ENCODE peak calls at places on chromosome 16, in eight cellular contexts. K, X, V, P, J, Y, C and Q are unnamed samples.

GRCh38 chr16:11200523-11201063 is 55.4 kb downstream of the SOCS1 start:
- DNase-seq in K (no peak), X (no peak), V (no peak), P (no peak), J (no peak), Y (no peak), C (no peak), Q (no peak)

GRCh38 chr16:15644306-15644961 is 1.5 kb upstream of the MARF1 start:
- DNase-seq in K (no peak), X (peak; percentile 87), V (peak; percentile 54), P (no peak), J (no peak), Y (no peak), C (peak; percentile 17), Q (peak; percentile 62)

GRCh38 chr16:8047711-8048110 is 542.6 kb downstream of the TMEM114 start:
- DNase-seq in K (no peak), X (no peak), V (no peak), P (no peak), J (no peak), Y (no peak), C (no peak), Q (no peak)

GRCh38 chr16:54843424-54843750 is 87.3 kb upstream of the IRX5 start:
- DNase-seq in K (no peak), X (no peak), V (no peak), P (no peak), J (no peak), Y (no peak), C (no peak), Q (no peak)

GRCh38 chr16:28863929-28864886 is 565 bp downstream of the SH2B1 start:
- DNase-seq in K (peak; percentile 84), X (no peak), V (no peak), P (peak; percentile 52), J (no peak), Y (no peak), C (peak; percentile 60), Q (no peak)

GRCh38 chr16:68490829-68491575 is 42.7 kb upstream of the SMPD3 start:
- DNase-seq in K (no peak), X (no peak), V (peak; percentile 27), P (no peak), J (no peak), Y (no peak), C (no peak), Q (peak; percentile 74)

GRCh38 chr16:24499193-24499814 is 40.1 kb upstream of the RBBP6 start:
- DNase-seq in K (peak; percentile 47), X (peak; percentile 21), V (peak; percentile 57), P (peak; percentile 13), J (peak; percentile 44), Y (no peak), C (peak; percentile 47), Q (peak; percentile 37)

GRCh38 chr16:73000020-73000906 is 47.7 kb downstream of the ZFHX3 start:
- DNase-seq in K (no peak), X (peak; percentile 91), V (no peak), P (no peak), J (no peak), Y (no peak), C (no peak), Q (no peak)

GRCh38 chr16:53743149-53743566 is 39.2 kb downstream of the FTO start:
- DNase-seq in K (peak; percentile 35), X (peak; percentile 39), V (peak; percentile 70), P (peak; percentile 28), J (no peak), Y (no peak), C (no peak), Q (peak; percentile 55)

GRCh38 chr16:30186782-30187555 is 3.6 kb downstream of the CORO1A start:
- DNase-seq in K (peak; percentile 66), X (peak; percentile 41), V (peak; percentile 53), P (peak; percentile 52), J (no peak), Y (peak; percentile 36), C (peak; percentile 45), Q (no peak)

GRCh38 chr16:82231021-82231787 is 61.2 kb upstream of the MPHOSPH6 start:
- DNase-seq in K (no peak), X (no peak), V (no peak), P (no peak), J (no peak), Y (no peak), C (no peak), Q (no peak)

GRCh38 chr16:23345237-23345636 is 43.1 kb downstream of the SCNN1B start:
- DNase-seq in K (no peak), X (no peak), V (no peak), P (no peak), J (no peak), Y (no peak), C (no peak), Q (no peak)

GRCh38 chr16:47847220-47847970 is 308.4 kb downstream of the ABCC12 start:
- DNase-seq in K (no peak), X (no peak), V (no peak), P (no peak), J (no peak), Y (no peak), C (no peak), Q (no peak)

DNA sequence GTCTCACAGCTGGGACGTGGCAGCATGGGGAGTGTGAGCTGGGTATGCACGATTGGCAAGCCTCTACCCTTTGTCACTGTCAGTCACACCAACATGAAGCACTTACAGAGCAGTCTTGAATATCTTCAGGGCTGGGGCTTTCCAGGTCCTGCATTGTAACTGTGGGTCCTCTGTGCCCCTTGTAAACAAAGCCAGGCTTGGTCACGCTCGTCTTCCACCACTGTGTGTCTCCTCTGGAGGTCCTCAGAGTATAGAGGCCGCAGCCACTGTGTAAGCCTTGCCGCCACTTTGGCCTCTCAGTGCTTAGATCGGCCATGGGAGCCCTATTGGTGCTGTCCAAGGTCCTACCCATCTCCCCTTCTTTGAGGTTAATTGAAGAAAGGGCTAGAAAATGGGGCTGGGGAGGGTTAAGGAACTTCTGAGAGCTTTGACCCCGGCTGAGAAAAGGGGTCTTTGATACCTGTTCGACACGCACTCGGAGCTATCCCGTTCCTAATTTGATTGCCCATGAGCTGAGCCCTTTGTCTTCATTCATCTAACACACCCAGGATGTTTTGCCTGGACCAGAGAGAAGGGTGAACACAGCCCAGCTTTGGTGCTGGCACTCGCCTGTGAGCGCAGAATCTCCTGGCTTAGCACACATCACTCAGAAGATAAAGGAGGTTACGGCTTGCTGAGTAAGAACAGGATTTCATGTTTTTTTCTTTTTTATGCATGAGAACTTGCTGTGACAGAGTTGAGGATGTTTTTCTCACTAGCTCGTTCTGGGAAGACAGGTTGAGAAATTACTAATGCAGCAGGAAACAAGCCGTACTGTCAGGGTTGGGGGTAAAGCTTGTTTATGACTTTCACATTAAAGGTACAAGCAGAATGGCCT is 267.9 kb downstream of the CPPED1 start:
- DNase-seq in K (peak; percentile 34), X (peak; percentile 42), V (peak; percentile 10), P (no peak), J (no peak), Y (peak; percentile 97), C (no peak), Q (no peak)
- TF ChIP-seq MAX in K (no peak), X (no peak), V (no peak), P (no peak), J (no peak), Y (peak; percentile 27), C (no peak), Q (no peak)

DNA sequence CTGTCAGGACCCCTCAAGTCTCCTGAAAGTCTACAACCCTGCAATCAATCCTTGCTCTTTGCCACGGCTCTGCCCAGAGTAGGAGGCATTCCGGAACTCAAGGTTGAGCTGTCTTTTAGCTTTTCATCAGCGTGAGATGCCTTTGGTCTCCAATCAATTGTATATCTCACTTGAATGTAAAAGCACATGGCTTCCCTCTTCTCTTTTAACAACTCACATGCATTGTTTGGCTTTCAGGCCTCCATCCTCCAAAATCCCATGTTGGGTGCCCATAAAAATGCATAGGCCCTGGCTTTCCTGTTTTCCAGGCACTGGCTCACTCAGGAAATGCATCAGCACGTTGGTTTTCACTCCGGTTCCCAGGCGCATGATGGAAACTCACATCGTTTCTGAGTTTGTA is 64.0 kb upstream of the FOXF1 start:
- DNase-seq in K (no peak), X (no peak), V (no peak), P (no peak), J (no peak), Y (no peak), C (no peak), Q (no peak)
- H3K27ac ChIP-seq in K (no peak overlapping the region), X (no peak overlapping the region), V (no peak overlapping the region), P (no peak overlapping the region), J (no peak overlapping the region), Y (no peak overlapping the region), C (no peak overlapping the region), Q (no peak overlapping the region)

GRCh38 chr16:57640612-57641011 is 12.2 kb downstream of the ADGRG1 start:
- DNase-seq in K (no peak), X (no peak), V (no peak), P (no peak), J (no peak), Y (no peak), C (no peak), Q (no peak)

GRCh38 chr16:57640185-57640584 is 11.8 kb downstream of the ADGRG1 start:
- DNase-seq in K (no peak), X (no peak), V (no peak), P (no peak), J (no peak), Y (no peak), C (no peak), Q (no peak)

GRCh38 chr16:57637965-57638364 is 9.5 kb downstream of the ADGRG1 start:
- DNase-seq in K (no peak), X (no peak), V (no peak), P (no peak), J (no peak), Y (no peak), C (no peak), Q (no peak)

GRCh38 chr16:57638381-57638780 is 10.0 kb downstream of the ADGRG1 start:
- DNase-seq in K (no peak), X (no peak), V (no peak), P (no peak), J (no peak), Y (no peak), C (no peak), Q (no peak)

GRCh38 chr16:57639172-57639571 is 10.7 kb downstream of the ADGRG1 start:
- DNase-seq in K (peak; percentile 47), X (no peak), V (no peak), P (no peak), J (no peak), Y (no peak), C (peak; percentile 93), Q (no peak)
- TF ChIP-seq MAX in K (no peak), X (no peak), V (no peak), P (no peak), J (peak; percentile 81), Y (no peak), C (no peak), Q (no peak)

DNA sequence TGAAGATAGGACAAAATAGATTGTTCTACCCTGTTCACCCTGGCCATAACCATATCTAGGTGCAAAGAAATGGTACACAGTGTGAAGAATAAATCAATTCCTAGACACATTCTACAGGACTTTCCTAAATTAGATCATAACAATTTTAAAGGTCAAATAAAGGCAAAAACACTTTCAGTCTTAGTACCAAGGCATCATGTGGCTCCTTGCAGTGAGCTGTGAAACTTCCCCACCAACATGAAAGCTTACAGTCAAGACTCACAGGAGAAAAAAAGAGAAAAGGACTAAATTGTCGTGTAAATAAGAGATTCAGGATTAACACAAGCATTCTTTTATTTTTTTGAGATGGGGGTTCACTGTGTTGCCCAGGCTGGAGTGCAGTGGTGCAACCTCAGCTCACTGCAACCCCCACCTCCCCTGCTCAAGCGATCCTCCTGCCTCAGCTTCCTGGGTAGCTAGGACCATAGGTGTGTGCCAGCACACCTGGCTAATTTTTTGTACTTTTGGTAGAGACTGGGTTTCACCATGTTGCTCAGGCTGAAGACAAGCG is 14.2 kb downstream of the NSMCE1 start:
- DNase-seq in K (no peak), X (no peak), V (no peak), P (peak; percentile 29), J (no peak), Y (peak; percentile 70), C (no peak), Q (no peak)
- H3K27ac ChIP-seq in K (no peak overlapping the region), X (no peak overlapping the region), V (peak overlapping the region; percentile 43), P (peak overlapping the region; percentile 48), J (no peak overlapping the region), Y (peak overlapping the region; percentile 74), C (peak overlapping the region; percentile 14), Q (peak overlapping the region; percentile 55)

GRCh38 chr16:26969589-26970217 is 97.0 kb upstream of the C16orf82 start:
- DNase-seq in K (no peak), X (no peak), V (no peak), P (no peak), J (no peak), Y (no peak), C (no peak), Q (no peak)
- TF ChIP-seq MAX in K (no peak), X (no peak), V (no peak), P (no peak), J (no peak), Y (no peak), C (no peak), Q (no peak)